ENCODE peak calls at places on chromosome 19, in nine cellular contexts. J is choroid plexus epithelial cell, O is cardiac muscle cell, S is body of pancreas, D is PC-9, C is mammary epithelial cell, M is A549, Z is SK-N-SH, F is fibroblast of pulmonary artery. U is an unnamed sample.

GRCh38 chr19:46428278-46429141 is at the start of gene PNMA8C:
- DNase-seq in Z (peak; percentile 91), D (peak; percentile 42), F (peak; percentile 53), J (peak; percentile 59), O (peak; percentile 67), M (peak; percentile 31), S (peak; percentile 59), C (no peak), U (no peak)

GRCh38 chr19:45010306-45010705 is 9.0 kb downstream of the RELB start:
- DNase-seq in M (no peak), Z (no peak), C (no peak), O (no peak), D (no peak), J (no peak), F (no peak), S (no peak), U (no peak)

GRCh38 chr19:16908759-16909158 is 20.0 kb downstream of the F2RL3 start:
- DNase-seq in D (no peak), J (no peak), O (no peak), S (no peak), Z (no peak), F (no peak), C (no peak), M (no peak), U (no peak)

GRCh38 chr19:3474614-3475013 is 5.7 kb downstream of the SMIM24 start:
- DNase-seq in S (no peak), Z (no peak), J (no peak), O (no peak), D (no peak), F (no peak), C (no peak), M (no peak), U (no peak)

GRCh38 chr19:16886305-16886880 is 2.4 kb upstream of the F2RL3 start:
- DNase-seq in D (peak; percentile 31), M (peak; percentile 50), O (peak; percentile 93), S (peak; percentile 30), F (peak; percentile 96), Z (no peak), J (peak; percentile 67), C (no peak), U (peak; percentile 53)

GRCh38 chr19:50925734-50926133 is 14.5 kb upstream of the KLK4 start:
- DNase-seq in C (peak; percentile 80), M (peak; percentile 38), Z (no peak), S (no peak), D (no peak), F (peak; percentile 38), O (peak; percentile 31), J (no peak), U (peak; percentile 56)

GRCh38 chr19:46697142-46697960 is 19.6 kb downstream of the PRKD2 start:
- DNase-seq in M (peak; percentile 84), O (peak; percentile 82), Z (peak; percentile 72), D (no peak), S (peak; percentile 93), F (peak; percentile 53), J (peak; percentile 85), C (no peak), U (peak; percentile 86)

GRCh38 chr19:51456541-51457290 is 1.5 kb downstream of the SIGLEC8 start:
- DNase-seq in M (no peak), S (no peak), C (no peak), Z (no peak), D (no peak), F (no peak), J (no peak), O (no peak), U (no peak)

GRCh38 chr19:29785955-29786589 is 25.7 kb upstream of the CCNE1 start:
- DNase-seq in S (no peak), D (no peak), C (no peak), Z (no peak), J (no peak), F (no peak), O (no peak), M (peak; percentile 53), U (no peak)

GRCh38 chr19:38247734-38248268 is 8.4 kb downstream of the PPP1R14A start:
- DNase-seq in Z (no peak), J (no peak), O (peak; percentile 61), F (peak; percentile 92), S (no peak), M (no peak), C (no peak), D (no peak), U (no peak)

GRCh38 chr19:12800873-12801465 is 631 bp downstream of the PRDX2 start:
- DNase-seq in O (no peak), C (no peak), Z (peak; percentile 57), D (no peak), J (no peak), S (peak; percentile 60), M (no peak), F (no peak), U (no peak)

GRCh38 chr19:37342753-37343152 is 28.1 kb upstream of the ZNF527 start:
- DNase-seq in C (no peak), M (no peak), D (no peak), Z (no peak), J (no peak), F (peak; percentile 22), O (peak; percentile 22), S (no peak), U (no peak)

GRCh38 chr19:56094449-56094848 is 26.6 kb downstream of the ZNF787 start:
- DNase-seq in O (no peak), J (no peak), Z (no peak), F (no peak), M (no peak), S (no peak), D (no peak), C (no peak), U (no peak)

GRCh38 chr19:58228584-58229254 is at the start of gene ZNF544:
- DNase-seq in Z (peak; percentile 74), C (peak; percentile 79), M (peak; percentile 87), D (peak; percentile 71), J (peak; percentile 71), S (peak; percentile 83), F (peak; percentile 74), O (peak; percentile 78), U (peak; percentile 85)
- TF ChIP-seq CTCF in Z (no peak), C (peak; percentile 14), M (no peak), D (no peak), J (peak; percentile 38), S (no peak), F (peak; percentile 31), O (no peak), U (no peak)

DNA sequence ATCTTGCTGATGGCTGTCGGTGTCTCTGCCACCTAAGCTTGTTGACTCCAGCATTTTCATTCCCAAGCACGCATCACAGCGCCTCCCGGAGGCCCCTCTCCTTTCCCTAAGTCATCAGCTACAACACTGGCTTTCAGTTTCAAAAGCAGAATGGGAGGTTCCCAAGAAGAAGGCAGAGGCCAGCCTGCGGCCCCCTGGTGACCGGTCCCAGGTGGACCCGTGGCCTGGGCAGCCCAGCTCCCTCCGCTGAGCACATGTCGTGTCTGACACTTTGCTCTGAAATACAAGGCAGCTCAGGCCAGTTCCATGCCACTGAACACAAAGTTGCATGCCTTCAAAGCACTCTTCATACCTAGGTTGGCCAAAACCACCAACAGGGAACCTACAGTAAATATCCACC is 8.5 kb downstream of the MLLT1 start:
- DNase-seq in J (peak; percentile 39), M (no peak), C (no peak), F (peak; percentile 64), S (no peak), Z (peak; percentile 67), D (no peak), O (no peak), U (no peak)
- H3K4me3 ChIP-seq in J (no peak overlapping the region), M (no peak overlapping the region), C (no peak overlapping the region), F (peak overlapping the region; percentile 27), S (no peak overlapping the region), Z (no peak overlapping the region), D (no peak overlapping the region), O (peak overlapping the region; percentile 2), U (no peak overlapping the region)

GRCh38 chr19:15195987-15196682 is 4.7 kb downstream of the NOTCH3 start:
- DNase-seq in O (peak; percentile 24), M (no peak), C (peak; percentile 84), Z (no peak), S (peak; percentile 95), D (peak; percentile 98), F (no peak), J (no peak), U (peak; percentile 97)

GRCh38 chr19:15196683-15197005 is 4.2 kb downstream of the NOTCH3 start:
- DNase-seq in M (no peak), O (no peak), C (no peak), S (no peak), J (no peak), Z (no peak), D (no peak), F (no peak), U (no peak)

GRCh38 chr19:15194938-15195337 is 5.9 kb downstream of the NOTCH3 start:
- DNase-seq in J (no peak), C (peak; percentile 44), S (peak; percentile 24), O (peak; percentile 63), Z (no peak), D (no peak), M (no peak), F (peak; percentile 56), U (peak; percentile 44)

GRCh38 chr19:15197275-15198005 is 3.4 kb downstream of the NOTCH3 start:
- DNase-seq in F (peak; percentile 39), M (no peak), J (peak; percentile 30), O (peak; percentile 49), Z (peak; percentile 67), S (peak; percentile 36), C (no peak), D (no peak), U (no peak)

DNA sequence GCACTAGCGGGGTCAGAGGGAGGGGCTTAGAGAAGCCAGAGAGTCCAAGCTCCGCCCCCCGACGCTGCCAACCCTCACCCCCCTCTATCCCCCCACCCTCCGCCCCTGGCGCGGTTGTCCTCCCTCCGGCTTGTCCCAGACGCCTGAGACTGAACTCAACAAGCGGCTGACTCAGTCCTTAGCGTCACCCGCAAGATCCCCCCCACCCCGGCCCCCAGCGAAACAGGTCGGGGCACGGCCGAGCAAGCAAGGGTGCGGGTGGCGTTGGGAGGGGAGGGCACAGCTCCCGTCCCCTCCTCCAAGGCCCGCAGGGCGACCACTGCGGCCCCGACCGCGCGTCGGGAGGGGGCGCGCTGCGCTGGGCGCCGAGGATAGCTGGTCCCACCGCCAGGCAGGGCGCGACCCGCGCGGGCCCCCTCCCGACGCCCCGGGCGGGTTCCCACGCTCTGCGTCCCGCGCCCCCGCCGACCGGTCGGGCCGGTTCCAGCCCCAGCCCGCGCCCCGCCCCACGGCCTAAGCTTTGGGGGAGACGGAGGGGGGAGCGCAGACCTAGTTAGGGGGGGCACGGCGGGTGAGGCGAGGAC is 5.3 kb downstream of the NOTCH3 start:
- DNase-seq in C (peak; percentile 80), S (peak; percentile 67), F (peak; percentile 56), Z (peak; percentile 94), D (peak; percentile 91), O (peak; percentile 62), J (peak; percentile 39), M (no peak), U (peak; percentile 96)
- TF ChIP-seq CTCF in C (peak; percentile 25), S (no peak), F (no peak), Z (no peak), D (peak; percentile 35), O (peak; percentile 15), J (no peak), M (no peak), U (no peak)

DNA sequence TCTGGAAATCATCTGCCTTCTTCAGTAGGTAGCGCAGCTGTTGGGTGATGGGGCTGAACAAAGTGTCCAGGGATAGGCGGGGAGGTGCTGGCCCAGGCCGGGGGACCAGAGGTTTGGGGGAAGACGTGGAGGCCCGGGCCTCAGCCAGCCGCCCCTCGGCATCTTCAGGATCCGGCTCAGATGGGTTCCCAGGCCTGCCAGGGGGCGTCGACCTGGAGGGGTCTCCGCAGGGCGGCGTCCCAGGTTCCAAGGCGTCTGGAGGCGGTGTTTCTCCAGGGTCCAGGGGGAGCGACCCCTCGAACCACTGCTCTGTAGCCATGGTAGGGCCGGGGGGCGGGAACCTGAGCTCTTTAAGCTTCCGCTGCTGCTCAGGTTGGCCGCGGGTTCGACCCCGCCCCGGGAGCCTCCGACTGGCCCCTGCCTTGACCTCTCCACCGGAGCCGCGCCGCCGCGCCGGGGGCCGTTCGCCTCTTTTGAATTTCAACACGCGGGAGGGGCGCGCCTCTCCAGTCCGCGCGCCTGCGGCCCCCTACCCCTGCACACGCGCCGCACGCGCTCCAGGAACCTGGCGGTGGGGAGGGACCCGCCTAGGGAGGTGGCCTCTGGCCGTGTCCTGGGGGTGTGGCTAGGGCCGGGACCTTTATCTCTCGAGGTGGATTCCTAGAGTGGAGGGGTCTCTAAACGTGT is at the start of gene C19orf67:
- DNase-seq in D (no peak), M (no peak), S (no peak), C (no peak), O (no peak), J (no peak), Z (no peak), F (no peak), U (no peak)
- H3K4me3 ChIP-seq in D (no peak within 1 kb of the TSS), M (no peak within 1 kb of the TSS), S (no peak within 1 kb of the TSS), C (no peak within 1 kb of the TSS), O (peak within 1 kb of the TSS; percentile 7), J (no peak within 1 kb of the TSS), Z (no peak within 1 kb of the TSS), F (no peak within 1 kb of the TSS), U (no peak within 1 kb of the TSS)

U was measured in epithelial cell of esophagus.